ENCODE peak calls at places on chromosome 19, in nine cellular contexts. T is endothelial cell; Z is GM12864; P is K562; R is transverse colon; L is CD4-positive, alpha-beta T cell; Q is adrenal gland; K is astrocyte of the spinal cord; O is osteocyte. S is an unnamed sample.
A peak's percentile ranks its signal among the peaks of the same experiment; 100 is the strongest.

GRCh38 chr19:51020988-51021651 is 1.6 kb upstream of the KLK10 start:
- DNase-seq in T (peak; percentile 33), Z (no peak), P (peak; percentile 61), R (no peak), L (no peak), Q (no peak), K (peak; percentile 25), O (no peak), S (no peak)

GRCh38 chr19:531753-532571 is at the start of gene CDC34:
- DNase-seq in T (no peak), Z (no peak), P (no peak), R (peak; percentile 26), L (no peak), Q (no peak), K (no peak), O (no peak), S (peak; percentile 30)

GRCh38 chr19:30857966-30858490 is 485.8 kb downstream of the ZNF536 start:
- DNase-seq in T (no peak), Z (no peak), P (no peak), R (no peak), L (no peak), Q (no peak), K (no peak), O (peak; percentile 54), S (no peak)

GRCh38 chr19:38079926-38080380 is 144.1 kb downstream of the DPF1 start:
- DNase-seq in T (no peak), Z (peak; percentile 71), P (no peak), R (no peak), L (no peak), Q (no peak), K (peak; percentile 89), O (no peak), S (no peak)

GRCh38 chr19:6856749-6857372 is 30.5 kb upstream of the ADGRE1 start:
- DNase-seq in T (no peak), Z (no peak), P (no peak), R (no peak), L (no peak), Q (peak; percentile 23), K (no peak), O (no peak), S (no peak)

GRCh38 chr19:36771275-36772231 is 1.1 kb downstream of the ZNF850 start:
- DNase-seq in T (peak; percentile 33), Z (peak; percentile 49), P (peak; percentile 84), R (peak; percentile 36), L (no peak), Q (peak; percentile 82), K (peak; percentile 89), O (no peak), S (peak; percentile 7)

GRCh38 chr19:8367327-8368001 is 3.5 kb downstream of the ANGPTL4 start:
- DNase-seq in T (peak; percentile 54), Z (no peak), P (peak; percentile 57), R (peak; percentile 87), L (no peak), Q (peak; percentile 88), K (peak; percentile 96), O (peak; percentile 99), S (peak; percentile 67)

GRCh38 chr19:56884481-56884880 is 44.0 kb upstream of the PEG3 start:
- DNase-seq in T (no peak), Z (no peak), P (no peak), R (no peak), L (no peak), Q (no peak), K (no peak), O (no peak), S (no peak)

GRCh38 chr19:33134571-33135041 is 2.7 kb downstream of the WDR88 start:
- DNase-seq in T (no peak), Z (no peak), P (peak; percentile 32), R (no peak), L (peak; percentile 24), Q (no peak), K (no peak), O (no peak), S (peak; percentile 37)

GRCh38 chr19:33132021-33132420 is at the start of gene WDR88:
- DNase-seq in T (no peak), Z (no peak), P (no peak), R (no peak), L (no peak), Q (no peak), K (no peak), O (no peak), S (no peak)

GRCh38 chr19:33130433-33130832 is 1.5 kb upstream of the WDR88 start:
- DNase-seq in T (no peak), Z (no peak), P (no peak), R (no peak), L (no peak), Q (no peak), K (no peak), O (no peak), S (no peak)

GRCh38 chr19:33133438-33134031 is 1.6 kb downstream of the WDR88 start:
- DNase-seq in T (no peak), Z (no peak), P (peak; percentile 44), R (no peak), L (no peak), Q (peak; percentile 57), K (peak; percentile 1), O (no peak), S (peak; percentile 17)

DNA sequence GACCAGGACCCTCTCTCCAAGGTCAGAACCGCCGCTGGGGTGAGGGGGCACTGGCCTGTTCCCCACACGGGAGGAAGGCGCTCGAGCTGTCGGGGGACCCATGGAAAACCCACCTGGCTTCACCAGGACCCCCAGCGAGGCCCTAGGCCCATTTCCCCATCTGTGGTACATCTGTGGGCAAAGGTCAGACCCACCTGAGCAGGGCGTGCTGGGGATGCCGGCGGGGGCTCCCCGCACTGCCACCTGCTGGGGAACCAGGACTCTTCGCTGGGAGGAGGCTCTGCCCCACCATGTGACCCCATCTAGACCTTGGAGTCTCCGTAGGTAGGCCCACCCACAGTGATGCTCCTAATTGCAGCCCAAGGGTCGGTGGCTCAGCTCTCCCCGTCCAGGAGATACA is 511 bp downstream of the WDR88 start:
- DNase-seq in T (peak; percentile 37), Z (no peak), P (no peak), R (no peak), L (no peak), Q (no peak), K (no peak), O (no peak), S (no peak)
- TF ChIP-seq CTCF in T (peak; percentile 48), Z (peak; percentile 22), P (peak; percentile 22), R (no peak), L (no peak), Q (no peak), K (peak; percentile 45), O (peak; percentile 30), S (no peak)

GRCh38 chr19:42010245-42011126 is 16.5 kb upstream of the ATP1A3 start:
- DNase-seq in T (no peak), Z (no peak), P (peak; percentile 31), R (no peak), L (no peak), Q (no peak), K (peak; percentile 62), O (no peak), S (no peak)

GRCh38 chr19:42003506-42004294 is 9.7 kb upstream of the ATP1A3 start:
- DNase-seq in T (no peak), Z (no peak), P (no peak), R (no peak), L (no peak), Q (no peak), K (no peak), O (no peak), S (no peak)

GRCh38 chr19:42005504-42005903 is 11.5 kb upstream of the ATP1A3 start:
- DNase-seq in T (no peak), Z (no peak), P (no peak), R (no peak), L (no peak), Q (no peak), K (no peak), O (no peak), S (no peak)

GRCh38 chr19:42006569-42006968 is 12.5 kb upstream of the ATP1A3 start:
- DNase-seq in T (no peak), Z (no peak), P (no peak), R (no peak), L (no peak), Q (no peak), K (no peak), O (no peak), S (no peak)
- TF ChIP-seq CTCF in T (no peak), Z (no peak), P (no peak), R (no peak), L (no peak), Q (no peak), K (no peak), O (no peak), S (no peak)

DNA sequence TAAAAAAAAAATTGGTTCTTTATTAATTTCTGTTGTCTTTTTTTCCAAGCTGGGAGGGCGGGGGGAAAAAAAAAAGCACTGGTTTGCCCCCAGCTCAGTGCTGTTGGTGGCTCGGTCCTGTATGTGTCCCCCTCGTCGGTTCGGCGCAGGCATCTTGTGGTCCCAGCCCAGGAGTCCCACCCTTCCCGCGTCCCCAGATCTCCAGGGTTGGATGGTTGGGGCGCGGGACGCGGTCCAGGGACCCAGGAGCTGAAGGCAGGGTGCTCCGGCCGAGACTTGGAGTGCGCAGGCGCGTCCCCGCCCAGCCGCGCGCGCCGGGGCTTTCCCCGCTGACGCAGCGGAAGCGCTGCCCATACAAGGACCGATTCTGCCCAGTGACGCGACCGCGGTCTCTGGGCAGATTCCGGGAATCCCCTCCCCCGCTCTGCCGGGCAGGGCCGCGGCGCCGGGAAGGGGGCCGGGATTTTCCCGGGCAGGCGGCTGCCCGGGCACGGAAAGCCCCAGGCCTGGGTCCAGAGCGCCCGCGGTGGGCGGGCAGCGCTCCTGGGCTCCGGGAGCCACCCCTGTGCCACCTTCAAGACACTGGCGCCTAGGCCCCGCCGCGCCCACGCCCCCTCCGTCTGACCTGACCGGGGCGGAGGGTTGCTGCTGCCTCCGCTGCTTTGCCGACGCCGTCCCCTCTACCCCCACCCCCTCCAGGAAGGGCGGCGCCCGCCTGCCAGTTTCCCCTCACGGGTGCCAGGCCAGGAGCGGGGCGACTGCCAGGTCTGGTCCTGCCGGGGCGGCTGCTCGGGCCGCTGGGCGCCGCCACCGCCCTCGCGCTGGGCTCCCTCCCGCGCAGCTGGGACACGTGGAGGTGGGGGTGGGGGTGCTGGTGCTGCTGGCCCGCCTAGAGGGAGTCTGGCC is 2.3 kb downstream of the JUNB start:
- DNase-seq in T (peak; percentile 92), Z (no peak), P (peak; percentile 95), R (peak; percentile 95), L (peak; percentile 93), Q (peak; percentile 96), K (peak; percentile 96), O (peak; percentile 98), S (peak; percentile 92)
- TF ChIP-seq CTCF in T (no peak), Z (no peak), P (no peak), R (no peak), L (no peak), Q (no peak), K (no peak), O (no peak), S (no peak)

GRCh38 chr19:3850320-3850972 is 18.4 kb downstream of the ZFR2 start:
- DNase-seq in T (no peak), Z (no peak), P (no peak), R (no peak), L (no peak), Q (no peak), K (no peak), O (no peak), S (no peak)

GRCh38 chr19:3849787-3850186 is 19.1 kb downstream of the ZFR2 start:
- DNase-seq in T (no peak), Z (no peak), P (peak; percentile 46), R (no peak), L (no peak), Q (no peak), K (no peak), O (no peak), S (no peak)

GRCh38 chr19:3852177-3852511 is 16.7 kb downstream of the ZFR2 start:
- DNase-seq in T (no peak), Z (no peak), P (no peak), R (no peak), L (no peak), Q (no peak), K (no peak), O (no peak), S (no peak)

GRCh38 chr19:3851254-3852176 is 17.3 kb downstream of the ZFR2 start:
- DNase-seq in T (no peak), Z (no peak), P (no peak), R (no peak), L (no peak), Q (no peak), K (peak; percentile 13), O (no peak), S (no peak)

DNA sequence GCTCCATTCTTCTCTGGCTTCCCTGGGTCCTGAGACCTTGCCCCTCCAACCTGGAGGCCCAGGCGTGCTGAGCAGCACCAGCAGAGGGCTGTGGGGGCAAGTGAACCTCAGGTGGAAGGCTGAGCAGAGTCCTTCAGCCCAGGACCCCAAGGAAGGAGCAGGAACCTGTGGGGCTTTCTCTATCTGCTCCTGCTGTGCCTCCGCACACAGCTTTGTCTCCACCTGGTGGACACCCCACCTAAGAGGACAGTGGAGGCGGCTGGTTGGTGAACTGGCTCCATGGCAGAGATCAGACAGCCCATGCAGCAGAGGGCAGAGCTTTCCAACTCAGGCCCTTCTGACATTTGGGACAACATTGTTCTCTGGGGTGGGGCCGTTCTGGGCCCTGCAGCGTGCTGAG is 19.7 kb downstream of the ZFR2 start:
- DNase-seq in T (peak; percentile 61), Z (no peak), P (peak; percentile 81), R (peak; percentile 22), L (peak; percentile 9), Q (no peak), K (no peak), O (no peak), S (peak; percentile 48)
- TF ChIP-seq CTCF in T (peak; percentile 18), Z (peak; percentile 71), P (peak; percentile 89), R (peak; percentile 30), L (peak; percentile 23), Q (no peak), K (peak; percentile 48), O (peak; percentile 47), S (peak; percentile 47)